ENCODE peak calls at places on chromosomes 13 and 19, in eight cellular contexts. One of them, this sample, is unnamed.

GRCh38 chr19:40690699-40691420 is 409 bp upstream of the NUMBL start:
- DNase-seq in activated CD8-positive, alpha-beta T cell treated with anti-CD3 and anti-CD28 coated beads for 36 hours: peak
- DNase-seq in pancreas: peak
- DNase-seq in uterus: peak
- DNase-seq in testis: peak
- DNase-seq in upper lobe of left lung: peak
- DNase-seq in stomach: peak
- DNase-seq in epithelial cell of proximal tubule: no peak
- DNase-seq in this sample: peak

GRCh38 chr13:41054212-41054877 is 7.0 kb upstream of the WBP4 start:
- DNase-seq in activated CD8-positive, alpha-beta T cell treated with anti-CD3 and anti-CD28 coated beads for 36 hours: peak
- DNase-seq in pancreas: no peak
- DNase-seq in uterus: peak
- DNase-seq in testis: peak
- DNase-seq in upper lobe of left lung: no peak
- DNase-seq in stomach: no peak
- DNase-seq in epithelial cell of proximal tubule: no peak
- DNase-seq in this sample: peak

GRCh38 chr19:7888145-7888825 is at the start of gene LRRC8E:
- DNase-seq in activated CD8-positive, alpha-beta T cell treated with anti-CD3 and anti-CD28 coated beads for 36 hours: peak
- DNase-seq in pancreas: peak
- DNase-seq in uterus: no peak
- DNase-seq in testis: no peak
- DNase-seq in upper lobe of left lung: peak
- DNase-seq in stomach: peak
- DNase-seq in epithelial cell of proximal tubule: no peak
- DNase-seq in this sample: peak

GRCh38 chr13:94860981-94861407 is 148.6 kb upstream of the SOX21 start:
- DNase-seq in activated CD8-positive, alpha-beta T cell treated with anti-CD3 and anti-CD28 coated beads for 36 hours: no peak
- DNase-seq in pancreas: no peak
- DNase-seq in uterus: no peak
- DNase-seq in testis: no peak
- DNase-seq in upper lobe of left lung: no peak
- DNase-seq in stomach: no peak
- DNase-seq in epithelial cell of proximal tubule: no peak
- DNase-seq in this sample: no peak

GRCh38 chr13:67197704-67198103 is 32.4 kb downstream of the PCDH9 start:
- DNase-seq in activated CD8-positive, alpha-beta T cell treated with anti-CD3 and anti-CD28 coated beads for 36 hours: no peak
- DNase-seq in pancreas: no peak
- DNase-seq in uterus: no peak
- DNase-seq in testis: no peak
- DNase-seq in upper lobe of left lung: no peak
- DNase-seq in stomach: no peak
- DNase-seq in epithelial cell of proximal tubule: no peak
- DNase-seq in this sample: no peak

GRCh38 chr13:105908581-105908980 is 626.9 kb downstream of the EFNB2 start:
- DNase-seq in activated CD8-positive, alpha-beta T cell treated with anti-CD3 and anti-CD28 coated beads for 36 hours: peak
- DNase-seq in pancreas: no peak
- DNase-seq in uterus: no peak
- DNase-seq in testis: no peak
- DNase-seq in upper lobe of left lung: no peak
- DNase-seq in stomach: no peak
- DNase-seq in epithelial cell of proximal tubule: no peak
- DNase-seq in this sample: no peak

GRCh38 chr13:111122056-111122455 is 6.9 kb downstream of the ARHGEF7 start:
- DNase-seq in activated CD8-positive, alpha-beta T cell treated with anti-CD3 and anti-CD28 coated beads for 36 hours: no peak
- DNase-seq in pancreas: no peak
- DNase-seq in uterus: no peak
- DNase-seq in testis: no peak
- DNase-seq in upper lobe of left lung: no peak
- DNase-seq in stomach: no peak
- DNase-seq in epithelial cell of proximal tubule: no peak
- DNase-seq in this sample: no peak

GRCh38 chr13:114022309-114022669 is 48.4 kb upstream of the C13orf46 start:
- DNase-seq in activated CD8-positive, alpha-beta T cell treated with anti-CD3 and anti-CD28 coated beads for 36 hours: no peak
- DNase-seq in pancreas: no peak
- DNase-seq in uterus: no peak
- DNase-seq in testis: no peak
- DNase-seq in upper lobe of left lung: no peak
- DNase-seq in stomach: no peak
- DNase-seq in epithelial cell of proximal tubule: no peak
- DNase-seq in this sample: no peak

GRCh38 chr13:102845630-102846260 is at the start of gene ERCC5:
- DNase-seq in activated CD8-positive, alpha-beta T cell treated with anti-CD3 and anti-CD28 coated beads for 36 hours: peak
- DNase-seq in pancreas: peak
- DNase-seq in uterus: peak
- DNase-seq in testis: peak
- DNase-seq in upper lobe of left lung: peak
- DNase-seq in stomach: peak
- DNase-seq in epithelial cell of proximal tubule: peak
- DNase-seq in this sample: peak
- TF ChIP-seq CTCF in activated CD8-positive, alpha-beta T cell treated with anti-CD3 and anti-CD28 coated beads for 36 hours: no peak
- TF ChIP-seq CTCF in pancreas: no peak
- TF ChIP-seq CTCF in uterus: no peak
- TF ChIP-seq CTCF in testis: no peak
- TF ChIP-seq CTCF in upper lobe of left lung: no peak
- TF ChIP-seq CTCF in stomach: no peak
- TF ChIP-seq CTCF in epithelial cell of proximal tubule: no peak
- TF ChIP-seq CTCF in this sample: no peak

DNA sequence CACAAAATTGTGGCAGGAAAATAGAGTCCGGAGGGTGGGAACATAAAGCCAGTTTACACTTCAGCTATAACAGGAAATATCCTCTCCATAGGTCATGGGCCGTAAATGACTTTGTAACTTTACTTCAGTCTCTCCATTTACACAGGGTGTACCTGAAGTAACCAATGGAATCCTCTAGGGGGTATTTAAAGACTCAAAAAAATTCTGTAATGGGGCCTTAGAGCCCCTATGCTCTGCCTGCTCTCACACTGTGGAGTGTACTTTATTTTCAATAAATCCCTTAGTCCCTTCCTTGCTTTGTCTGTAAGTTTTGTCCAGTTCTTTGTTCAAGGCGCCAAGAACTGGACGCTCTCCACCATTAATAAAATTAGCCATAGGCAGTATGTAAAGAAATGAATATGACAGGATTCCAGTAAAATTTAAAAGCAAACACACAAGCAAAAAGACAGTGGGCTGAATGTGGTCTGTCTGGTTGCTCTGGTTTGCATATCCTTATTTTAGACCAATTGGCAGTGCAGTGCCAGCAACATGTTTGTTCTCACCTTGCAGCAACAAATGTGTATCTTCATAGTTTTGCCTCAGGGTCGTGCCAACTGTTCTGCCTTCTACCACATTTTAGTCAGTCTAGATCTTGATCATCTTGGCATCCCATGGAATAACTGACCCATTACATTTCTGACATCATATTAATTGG is 801.5 kb upstream of the SPRY2 start:
- DNase-seq in activated CD8-positive, alpha-beta T cell treated with anti-CD3 and anti-CD28 coated beads for 36 hours: no peak
- DNase-seq in pancreas: no peak
- DNase-seq in uterus: no peak
- DNase-seq in testis: no peak
- DNase-seq in upper lobe of left lung: no peak
- DNase-seq in stomach: no peak
- DNase-seq in epithelial cell of proximal tubule: no peak
- DNase-seq in this sample: no peak
- TF ChIP-seq CTCF in activated CD8-positive, alpha-beta T cell treated with anti-CD3 and anti-CD28 coated beads for 36 hours: no peak
- TF ChIP-seq CTCF in pancreas: no peak
- TF ChIP-seq CTCF in uterus: no peak
- TF ChIP-seq CTCF in testis: no peak
- TF ChIP-seq CTCF in upper lobe of left lung: no peak
- TF ChIP-seq CTCF in stomach: no peak
- TF ChIP-seq CTCF in epithelial cell of proximal tubule: peak
- TF ChIP-seq CTCF in this sample: no peak

GRCh38 chr19:35399948-35400772 is 29.3 kb downstream of the GPR42 start:
- DNase-seq in activated CD8-positive, alpha-beta T cell treated with anti-CD3 and anti-CD28 coated beads for 36 hours: no peak
- DNase-seq in pancreas: no peak
- DNase-seq in uterus: no peak
- DNase-seq in testis: no peak
- DNase-seq in upper lobe of left lung: no peak
- DNase-seq in stomach: no peak
- DNase-seq in epithelial cell of proximal tubule: no peak
- DNase-seq in this sample: no peak

GRCh38 chr19:35398570-35398969 is 27.7 kb downstream of the GPR42 start:
- DNase-seq in activated CD8-positive, alpha-beta T cell treated with anti-CD3 and anti-CD28 coated beads for 36 hours: no peak
- DNase-seq in pancreas: no peak
- DNase-seq in uterus: no peak
- DNase-seq in testis: no peak
- DNase-seq in upper lobe of left lung: no peak
- DNase-seq in stomach: no peak
- DNase-seq in epithelial cell of proximal tubule: no peak
- DNase-seq in this sample: no peak

GRCh38 chr19:35399231-35399630 is 28.4 kb downstream of the GPR42 start:
- DNase-seq in activated CD8-positive, alpha-beta T cell treated with anti-CD3 and anti-CD28 coated beads for 36 hours: no peak
- DNase-seq in pancreas: no peak
- DNase-seq in uterus: no peak
- DNase-seq in testis: no peak
- DNase-seq in upper lobe of left lung: no peak
- DNase-seq in stomach: no peak
- DNase-seq in epithelial cell of proximal tubule: no peak
- DNase-seq in this sample: no peak

GRCh38 chr19:35403116-35403760 is 32.4 kb downstream of the GPR42 start:
- DNase-seq in activated CD8-positive, alpha-beta T cell treated with anti-CD3 and anti-CD28 coated beads for 36 hours: peak
- DNase-seq in pancreas: no peak
- DNase-seq in uterus: no peak
- DNase-seq in testis: no peak
- DNase-seq in upper lobe of left lung: no peak
- DNase-seq in stomach: no peak
- DNase-seq in epithelial cell of proximal tubule: no peak
- DNase-seq in this sample: no peak

GRCh38 chr19:35400773-35401100 is 29.9 kb downstream of the GPR42 start:
- DNase-seq in activated CD8-positive, alpha-beta T cell treated with anti-CD3 and anti-CD28 coated beads for 36 hours: no peak
- DNase-seq in pancreas: no peak
- DNase-seq in uterus: no peak
- DNase-seq in testis: no peak
- DNase-seq in upper lobe of left lung: no peak
- DNase-seq in stomach: no peak
- DNase-seq in epithelial cell of proximal tubule: no peak
- DNase-seq in this sample: no peak
- TF ChIP-seq CTCF in activated CD8-positive, alpha-beta T cell treated with anti-CD3 and anti-CD28 coated beads for 36 hours: no peak
- TF ChIP-seq CTCF in pancreas: no peak
- TF ChIP-seq CTCF in uterus: no peak
- TF ChIP-seq CTCF in testis: no peak
- TF ChIP-seq CTCF in upper lobe of left lung: no peak
- TF ChIP-seq CTCF in stomach: no peak
- TF ChIP-seq CTCF in epithelial cell of proximal tubule: no peak
- TF ChIP-seq CTCF in this sample: no peak

DNA sequence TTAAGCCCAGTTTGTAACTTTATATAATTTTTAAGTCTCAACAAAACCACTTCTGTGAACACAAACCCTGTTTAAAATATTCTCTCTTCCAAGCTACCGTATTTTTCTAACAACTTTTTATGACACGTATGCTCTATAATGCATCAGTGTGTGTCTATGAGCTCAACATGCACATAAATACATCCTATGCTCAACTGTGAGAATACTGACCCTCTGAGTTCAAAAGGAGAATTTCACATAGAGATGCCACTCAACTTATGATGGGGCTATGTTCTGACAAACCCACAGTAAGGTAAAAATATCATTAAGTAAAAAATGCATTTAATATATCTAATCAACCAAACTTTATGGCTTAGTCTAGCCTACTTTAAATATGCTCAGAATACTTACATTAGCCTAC is 1139.7 kb upstream of the SPRY2 start:
- DNase-seq in activated CD8-positive, alpha-beta T cell treated with anti-CD3 and anti-CD28 coated beads for 36 hours: no peak
- DNase-seq in pancreas: no peak
- DNase-seq in uterus: no peak
- DNase-seq in testis: no peak
- DNase-seq in upper lobe of left lung: no peak
- DNase-seq in stomach: no peak
- DNase-seq in epithelial cell of proximal tubule: no peak
- DNase-seq in this sample: no peak
- TF ChIP-seq CTCF in activated CD8-positive, alpha-beta T cell treated with anti-CD3 and anti-CD28 coated beads for 36 hours: no peak
- TF ChIP-seq CTCF in pancreas: no peak
- TF ChIP-seq CTCF in uterus: no peak
- TF ChIP-seq CTCF in testis: no peak
- TF ChIP-seq CTCF in upper lobe of left lung: no peak
- TF ChIP-seq CTCF in stomach: no peak
- TF ChIP-seq CTCF in epithelial cell of proximal tubule: peak
- TF ChIP-seq CTCF in this sample: no peak

GRCh38 chr19:4375620-4376228 is 24.6 kb downstream of the SH3GL1 start:
- DNase-seq in activated CD8-positive, alpha-beta T cell treated with anti-CD3 and anti-CD28 coated beads for 36 hours: no peak
- DNase-seq in pancreas: peak
- DNase-seq in uterus: peak
- DNase-seq in testis: no peak
- DNase-seq in upper lobe of left lung: no peak
- DNase-seq in stomach: no peak
- DNase-seq in epithelial cell of proximal tubule: no peak
- DNase-seq in this sample: peak
- TF ChIP-seq CTCF in activated CD8-positive, alpha-beta T cell treated with anti-CD3 and anti-CD28 coated beads for 36 hours: no peak
- TF ChIP-seq CTCF in pancreas: no peak
- TF ChIP-seq CTCF in uterus: peak
- TF ChIP-seq CTCF in testis: no peak
- TF ChIP-seq CTCF in upper lobe of left lung: no peak
- TF ChIP-seq CTCF in stomach: no peak
- TF ChIP-seq CTCF in epithelial cell of proximal tubule: no peak
- TF ChIP-seq CTCF in this sample: peak

GRCh38 chr13:96100457-96101220 is 10.7 kb downstream of the HS6ST3 start:
- DNase-seq in activated CD8-positive, alpha-beta T cell treated with anti-CD3 and anti-CD28 coated beads for 36 hours: no peak
- DNase-seq in pancreas: no peak
- DNase-seq in uterus: no peak
- DNase-seq in testis: no peak
- DNase-seq in upper lobe of left lung: no peak
- DNase-seq in stomach: no peak
- DNase-seq in epithelial cell of proximal tubule: no peak
- DNase-seq in this sample: no peak
- TF ChIP-seq CTCF in activated CD8-positive, alpha-beta T cell treated with anti-CD3 and anti-CD28 coated beads for 36 hours: no peak
- TF ChIP-seq CTCF in pancreas: no peak
- TF ChIP-seq CTCF in uterus: no peak
- TF ChIP-seq CTCF in testis: no peak
- TF ChIP-seq CTCF in upper lobe of left lung: no peak
- TF ChIP-seq CTCF in stomach: no peak
- TF ChIP-seq CTCF in epithelial cell of proximal tubule: no peak
- TF ChIP-seq CTCF in this sample: no peak

DNA sequence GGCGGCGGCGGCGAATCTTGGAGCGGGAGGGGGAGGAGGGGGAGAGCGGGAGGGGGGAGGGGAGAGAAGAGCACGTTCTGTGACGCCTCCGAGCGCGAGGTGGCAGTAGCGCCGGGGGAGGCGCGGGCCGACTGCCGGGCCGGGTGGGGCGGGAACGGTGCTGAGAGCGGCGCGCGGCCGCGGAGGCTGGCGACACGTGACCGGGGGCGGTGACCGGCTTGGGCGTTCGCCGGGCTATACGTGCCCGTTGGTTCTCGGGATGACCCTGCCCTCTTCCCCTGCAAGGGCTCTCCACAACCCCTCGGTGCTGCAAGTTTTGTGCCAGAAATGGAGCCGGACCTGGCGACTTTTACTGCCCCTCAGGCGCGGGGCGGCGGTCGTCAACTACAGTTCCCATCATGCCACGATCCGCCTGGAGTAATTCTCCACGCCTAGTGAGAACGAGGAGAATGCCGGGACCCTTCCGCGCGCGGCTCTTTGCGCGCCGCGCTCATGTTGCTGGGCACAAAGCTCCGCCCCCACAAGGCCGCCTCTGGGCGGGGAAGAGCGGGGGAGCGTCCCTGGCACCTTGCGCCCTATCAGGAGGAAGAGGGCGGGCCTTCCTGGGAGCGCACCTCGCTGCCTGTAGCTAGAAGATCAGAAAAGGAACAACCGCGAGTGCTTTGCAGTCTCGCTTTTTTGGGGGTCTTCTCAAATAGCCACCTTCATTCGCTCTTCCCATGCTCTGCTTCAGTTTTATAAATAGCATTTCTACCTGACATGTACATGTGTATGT is at the start of gene KPNA3:
- DNase-seq in activated CD8-positive, alpha-beta T cell treated with anti-CD3 and anti-CD28 coated beads for 36 hours: peak
- DNase-seq in pancreas: peak
- DNase-seq in uterus: peak
- DNase-seq in testis: peak
- DNase-seq in upper lobe of left lung: peak
- DNase-seq in stomach: peak
- DNase-seq in epithelial cell of proximal tubule: peak
- DNase-seq in this sample: peak
- TF ChIP-seq CTCF in activated CD8-positive, alpha-beta T cell treated with anti-CD3 and anti-CD28 coated beads for 36 hours: no peak
- TF ChIP-seq CTCF in pancreas: no peak
- TF ChIP-seq CTCF in uterus: peak
- TF ChIP-seq CTCF in testis: no peak
- TF ChIP-seq CTCF in upper lobe of left lung: peak
- TF ChIP-seq CTCF in stomach: no peak
- TF ChIP-seq CTCF in epithelial cell of proximal tubule: peak
- TF ChIP-seq CTCF in this sample: peak

This sample was measured in GM20000.